ENCODE peak calls at places on chromosomes 16 and 17, in six cellular contexts. N is H9, Y is IMR-90, A is neuronal stem cell, R is H1, U is mesenchymal stem cell. B is an unnamed sample.

GRCh38 chr17:19753661-19754463 is 5.8 kb upstream of the ALDH3A1 start:
- DNase-seq in N (no peak), A (no peak), R (no peak), U (no peak), Y (no peak), B (no peak)

GRCh38 chr16:72739577-72739976 is 308.4 kb downstream of the ZFHX3 start:
- DNase-seq in A (no peak), N (no peak), U (peak), Y (peak), R (no peak), B (peak)

GRCh38 chr16:23258919-23259237 is 43.2 kb upstream of the SCNN1B start:
- DNase-seq in U (no peak), R (no peak), Y (no peak), A (no peak), N (no peak), B (no peak)

GRCh38 chr16:11300560-11300892 is 19.4 kb upstream of the PRM1 start:
- DNase-seq in U (no peak), R (no peak), A (no peak), Y (no peak), N (no peak), B (no peak)

GRCh38 chr17:34299918-34300600 is 14.5 kb downstream of the CCL11 start:
- DNase-seq in U (peak), N (no peak), Y (peak), A (no peak), R (no peak), B (peak)

GRCh38 chr17:16911141-16911937 is 60.6 kb downstream of the TNFRSF13B start:
- DNase-seq in Y (no peak), R (no peak), A (no peak), N (peak), U (no peak), B (no peak)

GRCh38 chr17:29622337-29623282 is at the start of gene CORO6:
- DNase-seq in N (peak), R (no peak), U (peak), A (peak), Y (peak), B (peak)

GRCh38 chr17:44828919-44829557 is 1.0 kb downstream of the GJC1 start:
- DNase-seq in Y (no peak), U (peak), N (no peak), R (no peak), A (no peak), B (peak)

GRCh38 chr17:14428640-14429029 is 127.8 kb downstream of the HS3ST3B1 start:
- DNase-seq in R (no peak), N (no peak), A (no peak), U (no peak), Y (no peak), B (no peak)

GRCh38 chr17:51427259-51428255 is 167.2 kb downstream of the UTP18 start:
- DNase-seq in U (no peak), R (no peak), N (no peak), A (no peak), Y (no peak), B (no peak)

GRCh38 chr16:89374393-89374948 is 115.9 kb downstream of the ANKRD11 start:
- DNase-seq in U (peak), Y (peak), R (no peak), A (no peak), N (peak), B (no peak)

GRCh38 chr17:77535892-77536291 is 395.1 kb downstream of the SEC14L1 start:
- DNase-seq in A (no peak), R (no peak), U (no peak), Y (no peak), N (no peak), B (no peak)

GRCh38 chr17:9291912-9292562 is 270.7 kb downstream of the NTN1 start:
- DNase-seq in R (no peak), U (peak), N (peak), A (no peak), Y (peak), B (peak)

GRCh38 chr16:48076455-48077012 is 79.3 kb downstream of the ABCC12 start:
- DNase-seq in U (peak), A (no peak), Y (peak), R (no peak), N (no peak), B (no peak)

GRCh38 chr16:27505297-27506236 is 44.1 kb downstream of the GTF3C1 start:
- DNase-seq in U (no peak), R (no peak), N (no peak), Y (no peak), A (no peak), B (no peak)
- H2BK5ac ChIP-seq in U (no peak), R (no peak), N (no peak), Y (no peak), A (no peak), B (no peak)

GRCh38 chr17:41959336-41960095 is 7.1 kb upstream of the CNP start:
- DNase-seq in R (no peak), Y (peak), A (peak), U (peak), N (peak), B (peak)
- H2BK5ac ChIP-seq in R (peak), Y (no peak), A (no peak), U (peak), N (no peak), B (no peak)

GRCh38 chr17:73492125-73492801 is 152.0 kb downstream of the SDK2 start:
- DNase-seq in R (no peak), N (no peak), Y (no peak), U (no peak), A (no peak), B (no peak)

GRCh38 chr17:73489991-73490390 is 154.3 kb downstream of the SDK2 start:
- DNase-seq in Y (no peak), A (no peak), R (no peak), N (no peak), U (no peak), B (no peak)

GRCh38 chr17:73490851-73491250 is 153.4 kb downstream of the SDK2 start:
- DNase-seq in R (no peak), A (no peak), U (no peak), Y (no peak), N (no peak), B (no peak)

GRCh38 chr17:73492802-73493139 is 151.5 kb downstream of the SDK2 start:
- DNase-seq in Y (no peak), A (no peak), R (no peak), N (peak), U (no peak), B (no peak)

DNA sequence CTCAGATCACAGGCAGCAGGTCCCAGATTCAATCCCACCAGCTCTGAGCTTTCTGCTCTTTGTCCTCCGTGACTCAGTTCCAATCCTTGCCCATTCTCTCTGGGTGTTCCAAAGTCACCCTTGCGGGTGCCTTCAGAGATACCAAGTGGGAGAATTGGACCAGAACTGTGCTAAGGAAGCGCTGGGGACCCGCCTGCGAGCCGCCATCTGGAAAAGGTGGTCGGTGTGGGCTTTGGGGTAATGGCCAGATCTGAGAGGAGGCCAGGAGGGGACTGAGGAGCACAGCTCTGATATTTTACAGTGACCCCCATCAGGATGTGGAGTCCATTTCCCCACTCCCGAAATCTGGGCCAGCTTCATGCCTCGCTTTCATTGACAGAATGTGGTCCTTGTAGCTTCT is 152.6 kb downstream of the SDK2 start:
- DNase-seq in Y (no peak), U (no peak), A (no peak), R (no peak), N (no peak), B (no peak)
- H2BK5ac ChIP-seq in Y (no peak), U (no peak), A (no peak), R (no peak), N (no peak), B (no peak)

GRCh38 chr16:13633381-13633861 is 286.5 kb upstream of the ERCC4 start:
- DNase-seq in U (no peak), A (no peak), N (no peak), Y (no peak), R (no peak), B (no peak)

GRCh38 chr16:13631213-13631767 is 288.7 kb upstream of the ERCC4 start:
- DNase-seq in U (no peak), N (no peak), Y (no peak), A (no peak), R (no peak), B (no peak)

GRCh38 chr16:13630292-13630850 is 289.6 kb upstream of the ERCC4 start:
- DNase-seq in Y (no peak), U (no peak), A (no peak), R (no peak), N (no peak), B (no peak)

GRCh38 chr16:13629704-13630103 is 290.2 kb upstream of the ERCC4 start:
- DNase-seq in R (no peak), Y (no peak), A (no peak), U (no peak), N (no peak), B (no peak)

GRCh38 chr16:13631916-13632315 is 288.0 kb upstream of the ERCC4 start:
- DNase-seq in Y (no peak), R (no peak), N (no peak), U (no peak), A (no peak), B (no peak)
- H2BK5ac ChIP-seq in Y (no peak), R (no peak), N (no peak), U (no peak), A (no peak), B (no peak)

DNA sequence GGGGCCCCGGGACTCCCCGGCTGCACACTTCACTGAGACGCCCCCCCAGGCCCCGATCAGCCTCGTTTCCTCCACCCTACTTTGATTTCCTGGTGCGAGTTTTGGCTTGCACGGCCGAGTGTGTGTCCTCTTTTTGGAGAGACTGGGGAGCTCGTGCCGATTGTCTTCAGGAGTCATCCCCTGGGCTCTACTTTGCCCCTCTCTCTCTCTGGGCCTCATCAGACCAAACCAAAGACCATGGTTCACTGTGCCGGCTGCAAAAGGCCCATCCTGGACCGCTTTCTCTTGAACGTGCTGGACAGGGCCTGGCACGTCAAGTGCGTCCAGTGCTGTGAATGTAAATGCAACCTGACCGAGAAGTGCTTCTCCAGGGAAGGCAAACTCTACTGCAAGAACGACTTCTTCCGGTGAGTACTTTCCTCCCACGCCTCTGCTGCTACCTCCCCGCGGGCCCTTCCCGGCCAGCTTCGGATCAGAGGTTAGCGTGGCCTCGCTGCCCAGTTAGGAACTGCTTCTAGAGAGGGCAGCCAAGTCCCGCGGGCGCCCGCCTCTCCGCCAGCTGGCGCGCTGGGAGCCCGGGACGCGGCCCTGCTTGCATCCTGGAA is 788 bp downstream of the LHX1 start:
- DNase-seq in N (peak), U (peak), Y (peak), R (no peak), A (no peak), B (peak)
- H2BK5ac ChIP-seq in N (no peak), U (no peak), Y (no peak), R (peak), A (no peak), B (no peak)

GRCh38 chr16:70380205-70380918 is 33.7 kb downstream of the DDX19A start:
- DNase-seq in U (peak), Y (peak), N (peak), R (no peak), A (peak), B (peak)
- H2BK5ac ChIP-seq in U (peak), Y (peak), N (no peak), R (peak), A (peak), B (peak)

DNA sequence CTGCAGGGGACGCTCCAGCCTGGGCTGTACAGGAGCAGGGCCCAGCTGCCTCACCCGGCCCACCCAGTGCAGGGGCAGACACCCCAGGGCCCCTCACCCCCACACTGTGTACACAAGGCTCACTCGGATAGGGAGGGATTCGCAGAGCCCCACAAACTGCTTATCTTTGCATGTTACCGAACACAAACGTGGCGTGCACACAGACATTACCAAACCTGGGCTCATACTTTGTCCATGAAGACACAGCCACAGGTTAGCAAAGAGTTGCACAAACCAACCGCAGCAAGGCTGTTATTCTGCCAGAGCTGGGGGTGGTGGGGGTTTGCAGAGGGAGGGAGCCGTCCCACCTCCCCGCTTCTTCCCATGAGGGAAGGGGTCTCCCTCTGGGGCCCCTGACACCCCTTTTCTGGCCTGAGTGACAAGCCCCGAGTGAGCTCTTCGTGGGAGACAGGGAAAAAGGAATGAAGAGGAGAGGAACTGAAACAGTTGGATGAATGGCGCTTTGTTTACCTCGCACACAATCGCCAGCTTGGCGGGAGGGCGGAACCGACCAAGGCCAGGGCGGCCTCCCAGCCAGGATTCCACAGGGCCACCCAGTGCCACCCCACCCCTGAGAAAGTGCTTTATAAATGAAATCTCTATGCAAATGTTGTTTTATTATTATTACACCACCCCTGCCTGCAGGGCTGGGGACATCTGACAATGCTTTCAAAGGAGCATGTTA is 434 bp upstream of the CPSF4L start:
- DNase-seq in N (no peak), R (peak), Y (no peak), A (peak), U (no peak), B (no peak)
- H2BK5ac ChIP-seq in N (no peak), R (no peak), Y (no peak), A (peak), U (no peak), B (no peak)